ENCODE peak calls at places on chromosome 9, in ten cellular contexts. E is suprapubic skin; B is uterus; V is heart left ventricle; U is CD8-positive, alpha-beta T cell; H is bronchial epithelial cell; K is mucosa of descending colon; R is pancreas; A is K562; Z is adrenal gland. F is an unnamed sample.

GRCh38 chr9:92097997-92098482 is 17.2 kb downstream of the SPTLC1 start:
- DNase-seq in E (peak; percentile 85), B (peak; percentile 77), V (peak; percentile 82), U (peak; percentile 38), H (peak; percentile 73), K (peak; percentile 96), R (peak; percentile 97), A (no peak), Z (peak; percentile 93), F (peak; percentile 65)

GRCh38 chr9:2174321-2174720 is 159.2 kb downstream of the SMARCA2 start:
- DNase-seq in E (no peak), B (no peak), V (no peak), U (no peak), H (no peak), K (no peak), R (no peak), A (no peak), Z (no peak), F (no peak)

GRCh38 chr9:123753669-123754307 is 176.1 kb downstream of the DENND1A start:
- DNase-seq in E (no peak), B (no peak), V (no peak), U (no peak), H (no peak), K (no peak), R (no peak), A (no peak), Z (no peak), F (no peak)

GRCh38 chr9:93826905-93827544 is 128.1 kb downstream of the BARX1 start:
- DNase-seq in E (peak; percentile 61), B (no peak), V (no peak), U (no peak), H (no peak), K (no peak), R (no peak), A (peak; percentile 3), Z (no peak), F (no peak)

GRCh38 chr9:89743576-89744254 is 138.9 kb downstream of the GADD45G start:
- DNase-seq in E (no peak), B (no peak), V (no peak), U (peak; percentile 66), H (no peak), K (no peak), R (no peak), A (no peak), Z (no peak), F (no peak)

GRCh38 chr9:35657327-35658143 is at the start of gene RMRP:
- DNase-seq in E (peak; percentile 99), B (peak; percentile 98), V (peak; percentile 99), U (peak; percentile 88), H (peak; percentile 98), K (peak; percentile 95), R (peak; percentile 99), A (peak; percentile 80), Z (peak; percentile 98), F (peak; percentile 98)

GRCh38 chr9:125240649-125240999 is 519 bp downstream of the HSPA5 start:
- DNase-seq in E (no peak), B (no peak), V (peak; percentile 33), U (no peak), H (peak; percentile 8), K (no peak), R (no peak), A (peak; percentile 74), Z (peak; percentile 78), F (no peak)

GRCh38 chr9:5838884-5839571 is 6.1 kb upstream of the ERMP1 start:
- DNase-seq in E (no peak), B (no peak), V (no peak), U (no peak), H (peak; percentile 88), K (peak; percentile 75), R (peak; percentile 51), A (peak; percentile 52), Z (peak; percentile 74), F (no peak)

GRCh38 chr9:18437315-18438200 is 36.4 kb upstream of the ADAMTSL1 start:
- DNase-seq in E (no peak), B (peak; percentile 42), V (peak; percentile 39), U (no peak), H (no peak), K (no peak), R (no peak), A (no peak), Z (peak; percentile 77), F (no peak)

GRCh38 chr9:116687762-116688160 is 656 bp downstream of the TRIM32 start:
- DNase-seq in E (no peak), B (no peak), V (no peak), U (no peak), H (no peak), K (no peak), R (no peak), A (peak; percentile 20), Z (no peak), F (no peak)

GRCh38 chr9:116689633-116690032 is 2.5 kb downstream of the TRIM32 start:
- DNase-seq in E (no peak), B (no peak), V (no peak), U (no peak), H (no peak), K (no peak), R (no peak), A (peak; percentile 29), Z (no peak), F (no peak)

GRCh38 chr9:116687074-116687761 is at the start of gene TRIM32:
- DNase-seq in E (peak; percentile 94), B (peak; percentile 91), V (peak; percentile 93), U (peak; percentile 92), H (peak; percentile 66), K (peak; percentile 94), R (peak; percentile 87), A (peak; percentile 95), Z (peak; percentile 93), F (peak; percentile 91)

GRCh38 chr9:116686693-116687073 is 422 bp upstream of the TRIM32 start:
- DNase-seq in E (no peak), B (no peak), V (no peak), U (no peak), H (no peak), K (no peak), R (no peak), A (no peak), Z (no peak), F (no peak)

DNA sequence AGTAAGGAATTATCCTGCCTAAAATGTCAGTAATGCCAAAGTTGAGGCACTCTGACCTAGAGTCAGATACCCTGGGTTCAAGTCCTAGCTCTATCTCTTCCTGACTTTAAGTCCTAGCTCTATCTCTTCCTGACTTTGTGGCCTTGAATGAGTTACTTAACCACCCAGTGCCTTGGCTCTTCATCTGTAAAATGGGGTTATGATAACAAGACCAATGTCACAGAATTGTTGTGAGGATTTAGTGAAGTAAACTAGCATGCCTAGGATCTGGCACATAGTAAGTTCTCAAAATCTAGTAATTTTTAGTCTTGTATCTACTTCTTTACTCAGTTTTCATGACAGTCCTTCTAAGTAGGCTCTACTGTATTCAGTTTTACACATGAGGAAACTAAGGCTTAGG is 2.0 kb downstream of the TRIM32 start:
- DNase-seq in E (no peak), B (no peak), V (no peak), U (no peak), H (no peak), K (no peak), R (no peak), A (no peak), Z (no peak), F (no peak)
- H3K4me3 ChIP-seq in E (no peak overlapping the region), B (no peak overlapping the region), V (no peak overlapping the region), U (no peak overlapping the region), H (no peak overlapping the region), K (no peak overlapping the region), R (no peak overlapping the region), A (no peak overlapping the region), Z (no peak overlapping the region), F (no peak overlapping the region)

DNA sequence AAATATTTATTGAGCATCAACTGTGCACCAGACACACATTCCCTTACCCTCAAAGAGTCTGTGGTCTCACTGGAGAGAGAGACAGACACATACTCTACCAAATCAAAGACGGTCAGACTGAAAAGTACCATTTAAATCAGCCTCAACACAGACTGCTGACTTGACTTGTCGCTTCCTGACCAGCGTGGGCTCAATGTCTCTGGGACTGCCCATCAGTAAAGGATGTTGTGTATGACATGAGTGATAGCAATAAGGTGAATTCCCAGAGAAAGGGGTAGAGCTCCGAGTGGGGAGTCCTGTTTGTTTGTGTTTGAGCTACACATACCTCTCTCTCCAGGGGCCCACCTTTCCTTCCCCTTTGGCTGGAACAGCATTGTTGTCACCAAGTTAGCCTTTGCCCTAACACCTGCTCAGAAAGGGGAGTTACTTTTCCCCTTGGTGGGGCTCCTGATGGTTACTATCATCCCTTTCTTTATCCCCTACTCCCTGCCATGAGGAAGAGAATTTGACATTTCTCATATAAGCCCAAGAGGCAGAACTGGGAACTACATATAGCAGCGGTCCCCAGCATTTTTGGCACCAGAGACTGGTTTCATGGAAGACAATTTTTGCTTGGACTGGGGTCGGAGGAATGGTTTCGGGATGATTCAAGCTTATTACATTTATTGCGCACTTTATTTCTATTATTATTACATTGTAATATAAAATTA is 33.9 kb downstream of the NR4A3 start:
- DNase-seq in E (no peak), B (no peak), V (no peak), U (no peak), H (no peak), K (no peak), R (no peak), A (peak; percentile 11), Z (no peak), F (no peak)
- TF ChIP-seq CTCF in E (no peak), B (no peak), V (no peak), U (no peak), H (no peak), K (no peak), R (no peak), A (no peak), Z (no peak), F (no peak)

GRCh38 chr9:135952664-135953206 is 8.4 kb downstream of the UBAC1 start:
- DNase-seq in E (no peak), B (no peak), V (no peak), U (no peak), H (no peak), K (no peak), R (no peak), A (no peak), Z (no peak), F (no peak)
- H3K36me3 ChIP-seq in E (peaks cover 40% of the 10 kb centered on the region), B (no peaks in the 10 kb centered on the region), V (peaks cover 73% of the 10 kb centered on the region), U (peaks cover 3% of the 10 kb centered on the region), H (peaks cover 7% of the 10 kb centered on the region), K (peaks cover 9% of the 10 kb centered on the region), R (peaks cover 20% of the 10 kb centered on the region), A (peaks cover 92% of the 10 kb centered on the region), Z (no peaks in the 10 kb centered on the region), F (peaks cover 70% of the 10 kb centered on the region)

GRCh38 chr9:15512889-15513288 is 2.1 kb upstream of the PSIP1 start:
- DNase-seq in E (no peak), B (no peak), V (no peak), U (no peak), H (no peak), K (no peak), R (no peak), A (no peak), Z (no peak), F (no peak)

GRCh38 chr9:15509931-15510788 is 610 bp downstream of the PSIP1 start:
- DNase-seq in E (no peak), B (peak; percentile 39), V (peak; percentile 45), U (peak; percentile 71), H (no peak), K (peak; percentile 35), R (peak; percentile 23), A (peak; percentile 71), Z (peak; percentile 23), F (peak; percentile 51)

GRCh38 chr9:15510789-15511575 is at the start of gene PSIP1:
- DNase-seq in E (peak; percentile 85), B (peak; percentile 72), V (peak; percentile 75), U (peak; percentile 89), H (peak; percentile 62), K (peak; percentile 82), R (peak; percentile 66), A (peak; percentile 69), Z (peak; percentile 68), F (peak; percentile 84)

GRCh38 chr9:15513335-15513734 is 2.6 kb upstream of the PSIP1 start:
- DNase-seq in E (no peak), B (no peak), V (no peak), U (no peak), H (no peak), K (no peak), R (no peak), A (peak; percentile 16), Z (no peak), F (no peak)

GRCh38 chr9:15512204-15512603 is 1.4 kb upstream of the PSIP1 start:
- DNase-seq in E (no peak), B (no peak), V (no peak), U (no peak), H (no peak), K (no peak), R (no peak), A (no peak), Z (no peak), F (no peak)
- H3K4me3 ChIP-seq in E (no peak overlapping the region), B (no peak overlapping the region), V (no peak overlapping the region), U (no peak overlapping the region), H (no peak overlapping the region), K (no peak overlapping the region), R (no peak overlapping the region), A (no peak overlapping the region), Z (no peak overlapping the region), F (no peak overlapping the region)